ENCODE peak calls at places on chromosomes 12 and 14, in seven cellular contexts. One of them, this sample, is unnamed.

GRCh38 chr14:72962829-72963312 is 36.6 kb downstream of the DCAF4 start:
- DNase-seq in progenitor cell of endocrine pancreas: no peak
- DNase-seq in NCI-H2081: peak; percentile 60
- DNase-seq in fibroblast of pulmonary artery: peak; percentile 69
- DNase-seq in gastrocnemius medialis: no peak
- DNase-seq in A549: peak; percentile 81
- DNase-seq in Karpas-422: no peak
- DNase-seq in this sample: peak; percentile 81

GRCh38 chr14:54686219-54686870 is 119.4 kb downstream of the SAMD4A start:
- DNase-seq in A549: peak; percentile 23
- DNase-seq in progenitor cell of endocrine pancreas: no peak
- DNase-seq in Karpas-422: no peak
- DNase-seq in NCI-H2081: no peak
- DNase-seq in fibroblast of pulmonary artery: peak; percentile 95
- DNase-seq in gastrocnemius medialis: peak; percentile 67
- DNase-seq in this sample: peak; percentile 73

GRCh38 chr12:112514456-112514855 is 95.7 kb downstream of the PTPN11 start:
- DNase-seq in A549: no peak
- DNase-seq in fibroblast of pulmonary artery: no peak
- DNase-seq in gastrocnemius medialis: no peak
- DNase-seq in progenitor cell of endocrine pancreas: no peak
- DNase-seq in Karpas-422: no peak
- DNase-seq in NCI-H2081: no peak
- DNase-seq in this sample: no peak

GRCh38 chr12:74689071-74689655 is 151.5 kb downstream of the ATXN7L3B start:
- DNase-seq in progenitor cell of endocrine pancreas: no peak
- DNase-seq in Karpas-422: peak; percentile 76
- DNase-seq in gastrocnemius medialis: no peak
- DNase-seq in NCI-H2081: peak; percentile 52
- DNase-seq in fibroblast of pulmonary artery: peak; percentile 80
- DNase-seq in A549: peak; percentile 67
- DNase-seq in this sample: peak; percentile 2

GRCh38 chr14:68938515-68939423 is 40.3 kb downstream of the ACTN1 start:
- DNase-seq in progenitor cell of endocrine pancreas: no peak
- DNase-seq in Karpas-422: no peak
- DNase-seq in gastrocnemius medialis: no peak
- DNase-seq in NCI-H2081: no peak
- DNase-seq in fibroblast of pulmonary artery: peak; percentile 51
- DNase-seq in A549: peak; percentile 90
- DNase-seq in this sample: no peak

GRCh38 chr12:76195920-76196319 is 111.4 kb upstream of the NAP1L1 start:
- DNase-seq in fibroblast of pulmonary artery: no peak
- DNase-seq in A549: no peak
- DNase-seq in NCI-H2081: no peak
- DNase-seq in gastrocnemius medialis: no peak
- DNase-seq in progenitor cell of endocrine pancreas: no peak
- DNase-seq in Karpas-422: no peak
- DNase-seq in this sample: no peak

GRCh38 chr12:75767957-75768356 is 256.5 kb upstream of the KRR1 start:
- DNase-seq in progenitor cell of endocrine pancreas: no peak
- DNase-seq in A549: no peak
- DNase-seq in gastrocnemius medialis: no peak
- DNase-seq in Karpas-422: no peak
- DNase-seq in fibroblast of pulmonary artery: no peak
- DNase-seq in NCI-H2081: no peak
- DNase-seq in this sample: no peak

GRCh38 chr12:47397664-47398281 is 308.1 kb downstream of the RPAP3 start:
- DNase-seq in fibroblast of pulmonary artery: peak; percentile 88
- DNase-seq in NCI-H2081: peak; percentile 50
- DNase-seq in A549: peak; percentile 95
- DNase-seq in gastrocnemius medialis: no peak
- DNase-seq in progenitor cell of endocrine pancreas: no peak
- DNase-seq in Karpas-422: peak; percentile 80
- DNase-seq in this sample: peak; percentile 68

GRCh38 chr12:54378791-54379400 is 5.6 kb downstream of the ZNF385A start:
- DNase-seq in NCI-H2081: peak; percentile 44
- DNase-seq in Karpas-422: peak; percentile 77
- DNase-seq in progenitor cell of endocrine pancreas: peak; percentile 51
- DNase-seq in fibroblast of pulmonary artery: peak; percentile 34
- DNase-seq in gastrocnemius medialis: no peak
- DNase-seq in A549: no peak
- DNase-seq in this sample: no peak

GRCh38 chr14:95163666-95164065 is 6.3 kb upstream of the DICER1 start:
- DNase-seq in Karpas-422: no peak
- DNase-seq in NCI-H2081: no peak
- DNase-seq in progenitor cell of endocrine pancreas: no peak
- DNase-seq in fibroblast of pulmonary artery: peak; percentile 74
- DNase-seq in A549: no peak
- DNase-seq in gastrocnemius medialis: no peak
- DNase-seq in this sample: no peak

GRCh38 chr12:115474525-115475353 is 790.8 kb upstream of the TBX3 start:
- DNase-seq in fibroblast of pulmonary artery: no peak
- DNase-seq in A549: no peak
- DNase-seq in Karpas-422: no peak
- DNase-seq in NCI-H2081: no peak
- DNase-seq in progenitor cell of endocrine pancreas: no peak
- DNase-seq in gastrocnemius medialis: no peak
- DNase-seq in this sample: no peak